ENCODE peak calls at places on chromosome 22, in four cellular contexts. One of them, this sample, is unnamed.
A peak's percentile ranks its signal among the peaks of the same experiment; 100 is the strongest.

GRCh38 chr22:47616396-47617020 is 854.1 kb downstream of the TBC1D22A start:
- DNase-seq in hepatic stellate cell: no peak
- DNase-seq in GM12865: no peak
- DNase-seq in activated T-cell treated with anti-CD3 and anti-CD28 coated beads for 24 hours: no peak
- DNase-seq in this sample: no peak

GRCh38 chr22:27297125-27297524 is 504.4 kb downstream of the MN1 start:
- DNase-seq in hepatic stellate cell: no peak
- DNase-seq in GM12865: no peak
- DNase-seq in activated T-cell treated with anti-CD3 and anti-CD28 coated beads for 24 hours: no peak
- DNase-seq in this sample: no peak

GRCh38 chr22:35376728-35377472 is 4.0 kb upstream of the HMOX1 start:
- DNase-seq in hepatic stellate cell: peak; percentile 95
- DNase-seq in GM12865: peak; percentile 92
- DNase-seq in activated T-cell treated with anti-CD3 and anti-CD28 coated beads for 24 hours: no peak
- DNase-seq in this sample: peak; percentile 87

GRCh38 chr22:26610072-26610958 is 7.5 kb downstream of the CRYBB1 start:
- DNase-seq in hepatic stellate cell: peak; percentile 95
- DNase-seq in GM12865: peak; percentile 95
- DNase-seq in activated T-cell treated with anti-CD3 and anti-CD28 coated beads for 24 hours: no peak
- DNase-seq in this sample: peak; percentile 6

GRCh38 chr22:37749831-37750595 is 53.2 kb downstream of the TRIOBP start:
- DNase-seq in hepatic stellate cell: peak; percentile 61
- DNase-seq in GM12865: no peak
- DNase-seq in activated T-cell treated with anti-CD3 and anti-CD28 coated beads for 24 hours: no peak
- DNase-seq in this sample: no peak

GRCh38 chr22:28112130-28112529 is 193.1 kb upstream of the PITPNB start:
- DNase-seq in hepatic stellate cell: no peak
- DNase-seq in GM12865: no peak
- DNase-seq in activated T-cell treated with anti-CD3 and anti-CD28 coated beads for 24 hours: no peak
- DNase-seq in this sample: no peak

GRCh38 chr22:46031066-46031465 is 54.1 kb upstream of the WNT7B start:
- DNase-seq in hepatic stellate cell: no peak
- DNase-seq in GM12865: no peak
- DNase-seq in activated T-cell treated with anti-CD3 and anti-CD28 coated beads for 24 hours: no peak
- DNase-seq in this sample: no peak

GRCh38 chr22:45120931-45121330 is 42.8 kb upstream of the NUP50 start:
- DNase-seq in hepatic stellate cell: no peak
- DNase-seq in GM12865: no peak
- DNase-seq in activated T-cell treated with anti-CD3 and anti-CD28 coated beads for 24 hours: no peak
- DNase-seq in this sample: no peak

GRCh38 chr22:29700206-29700948 is 19.4 kb upstream of the CABP7 start:
- DNase-seq in hepatic stellate cell: peak; percentile 76
- DNase-seq in GM12865: no peak
- DNase-seq in activated T-cell treated with anti-CD3 and anti-CD28 coated beads for 24 hours: no peak
- DNase-seq in this sample: no peak

GRCh38 chr22:23305321-23305910 is 125.1 kb downstream of the BCR start:
- DNase-seq in hepatic stellate cell: peak; percentile 74
- DNase-seq in GM12865: no peak
- DNase-seq in activated T-cell treated with anti-CD3 and anti-CD28 coated beads for 24 hours: no peak
- DNase-seq in this sample: peak; percentile 17

GRCh38 chr22:32775957-32776356 is 25.5 kb upstream of the TIMP3 start:
- DNase-seq in hepatic stellate cell: no peak
- DNase-seq in GM12865: peak; percentile 2
- DNase-seq in activated T-cell treated with anti-CD3 and anti-CD28 coated beads for 24 hours: no peak
- DNase-seq in this sample: no peak

GRCh38 chr22:37211075-37211852 is 1.0 kb downstream of the SSTR3 start:
- DNase-seq in hepatic stellate cell: no peak
- DNase-seq in GM12865: no peak
- DNase-seq in activated T-cell treated with anti-CD3 and anti-CD28 coated beads for 24 hours: no peak
- DNase-seq in this sample: no peak

GRCh38 chr22:23673826-23674690 is 16.8 kb upstream of the RGL4 start:
- DNase-seq in hepatic stellate cell: no peak
- DNase-seq in GM12865: no peak
- DNase-seq in activated T-cell treated with anti-CD3 and anti-CD28 coated beads for 24 hours: no peak
- DNase-seq in this sample: no peak

GRCh38 chr22:27105142-27106025 is 448.0 kb downstream of the MIAT start:
- DNase-seq in hepatic stellate cell: peak; percentile 82
- DNase-seq in GM12865: no peak
- DNase-seq in activated T-cell treated with anti-CD3 and anti-CD28 coated beads for 24 hours: no peak
- DNase-seq in this sample: peak; percentile 74

This sample was measured in NCI-H226.